ENCODE peak calls at places on chromosomes 3 and 15, in ten cellular contexts. S, O, P, A, M, D, W, C, R and E are unnamed samples.
A peak's percentile ranks its signal among the peaks of the same experiment; 100 is the strongest.

GRCh38 chr15:99486371-99487336 is 79.1 kb upstream of the MEF2A start:
- DNase-seq in S (no peak), O (no peak), P (no peak), A (peak; percentile 29), M (no peak), D (no peak), W (peak; percentile 74), C (no peak), R (no peak), E (peak; percentile 92)

GRCh38 chr3:23877324-23877980 is 39.3 kb downstream of the NKIRAS1 start:
- DNase-seq in S (no peak), O (no peak), P (no peak), A (peak; percentile 92), M (no peak), D (no peak), W (no peak), C (no peak), R (peak; percentile 87), E (peak; percentile 61)

GRCh38 chr3:121739902-121740301 is 9.6 kb downstream of the GOLGB1 start:
- DNase-seq in S (no peak), O (no peak), P (no peak), A (no peak), M (no peak), D (no peak), W (no peak), C (no peak), R (no peak), E (no peak)

GRCh38 chr3:194086251-194087075 is 49.5 kb upstream of the HES1 start:
- DNase-seq in S (no peak), O (no peak), P (no peak), A (no peak), M (no peak), D (no peak), W (no peak), C (no peak), R (no peak), E (no peak)

GRCh38 chr3:13282986-13283876 is 136.9 kb downstream of the NUP210 start:
- DNase-seq in S (no peak), O (peak; percentile 25), P (no peak), A (no peak), M (no peak), D (no peak), W (no peak), C (no peak), R (no peak), E (no peak)

GRCh38 chr3:167350245-167350862 is 29.7 kb downstream of the ZBBX start:
- DNase-seq in S (no peak), O (peak; percentile 27), P (no peak), A (no peak), M (no peak), D (no peak), W (no peak), C (no peak), R (peak; percentile 70), E (no peak)

GRCh38 chr3:59567656-59568055 is 517.8 kb upstream of the CFAP20DC start:
- DNase-seq in S (no peak), O (no peak), P (no peak), A (no peak), M (no peak), D (no peak), W (no peak), C (no peak), R (no peak), E (no peak)

GRCh38 chr3:45905755-45906154 is 19.4 kb downstream of the CCR9 start:
- DNase-seq in S (no peak), O (no peak), P (no peak), A (no peak), M (no peak), D (no peak), W (no peak), C (no peak), R (no peak), E (no peak)

GRCh38 chr15:70347766-70348558 is 250.2 kb upstream of the TLE3 start:
- DNase-seq in S (no peak), O (no peak), P (peak; percentile 32), A (no peak), M (no peak), D (no peak), W (no peak), C (no peak), R (no peak), E (no peak)

GRCh38 chr15:48790716-48791115 is 20.2 kb downstream of the CEP152 start:
- DNase-seq in S (no peak), O (no peak), P (no peak), A (no peak), M (no peak), D (no peak), W (no peak), C (no peak), R (no peak), E (no peak)

GRCh38 chr15:33296856-33297255 is 13.9 kb upstream of the RYR3 start:
- DNase-seq in S (no peak), O (no peak), P (no peak), A (no peak), M (no peak), D (no peak), W (no peak), C (no peak), R (no peak), E (no peak)

GRCh38 chr15:62637498-62637897 is 405.0 kb upstream of the TPM1 start:
- DNase-seq in S (no peak), O (no peak), P (no peak), A (no peak), M (no peak), D (no peak), W (no peak), C (no peak), R (no peak), E (no peak)

GRCh38 chr3:195150194-195151118 is 120.5 kb downstream of the XXYLT1 start:
- DNase-seq in S (no peak), O (peak; percentile 78), P (no peak), A (peak; percentile 97), M (peak; percentile 16), D (no peak), W (no peak), C (no peak), R (no peak), E (peak; percentile 66)

GRCh38 chr3:125916376-125916978 is 52.5 kb upstream of the ROPN1B start:
- DNase-seq in S (no peak), O (peak; percentile 98), P (no peak), A (peak; percentile 89), M (peak; percentile 94), D (peak; percentile 99), W (peak; percentile 99), C (no peak), R (peak; percentile 87), E (no peak)

GRCh38 chr3:167740961-167741587 is 5.6 kb downstream of the SERPINI1 start:
- DNase-seq in S (no peak), O (peak; percentile 75), P (no peak), A (no peak), M (peak; percentile 24), D (no peak), W (no peak), C (no peak), R (peak; percentile 59), E (no peak)

GRCh38 chr3:9553949-9554513 is 409 bp upstream of the LHFPL4 start:
- DNase-seq in S (no peak), O (no peak), P (no peak), A (no peak), M (no peak), D (no peak), W (no peak), C (no peak), R (no peak), E (no peak)

GRCh38 chr3:10351013-10351735 is 30.3 kb upstream of the SEC13 start:
- DNase-seq in S (no peak), O (peak; percentile 25), P (no peak), A (no peak), M (no peak), D (no peak), W (no peak), C (no peak), R (no peak), E (no peak)

GRCh38 chr3:23992051-23992628 is 47.1 kb downstream of the NR1D2 start:
- DNase-seq in S (no peak), O (no peak), P (no peak), A (no peak), M (no peak), D (no peak), W (no peak), C (no peak), R (no peak), E (no peak)

GRCh38 chr3:194137314-194138097 is 1.6 kb downstream of the HES1 start:
- DNase-seq in S (peak; percentile 18), O (peak; percentile 75), P (peak; percentile 77), A (peak; percentile 67), M (peak; percentile 24), D (no peak), W (peak; percentile 82), C (no peak), R (no peak), E (peak; percentile 73)

GRCh38 chr3:184832044-184832443 is 20.1 kb downstream of the VPS8 start:
- DNase-seq in S (no peak), O (peak; percentile 18), P (no peak), A (no peak), M (no peak), D (no peak), W (no peak), C (no peak), R (peak; percentile 19), E (no peak)

GRCh38 chr3:196193738-196194541 is 17.3 kb downstream of the ZDHHC19 start:
- DNase-seq in S (no peak), O (peak; percentile 94), P (no peak), A (peak; percentile 81), M (no peak), D (no peak), W (no peak), C (no peak), R (peak; percentile 40), E (peak; percentile 54)

GRCh38 chr3:10437272-10437994 is 68.0 kb downstream of the ATP2B2 start:
- DNase-seq in S (peak; percentile 33), O (no peak), P (peak; percentile 83), A (peak; percentile 55), M (peak; percentile 27), D (no peak), W (no peak), C (peak; percentile 53), R (no peak), E (no peak)

GRCh38 chr15:28918141-28918983 is 32.6 kb downstream of the APBA2 start:
- DNase-seq in S (no peak), O (peak; percentile 10), P (no peak), A (no peak), M (no peak), D (no peak), W (no peak), C (no peak), R (no peak), E (no peak)

GRCh38 chr3:56484096-56484495 is 15.8 kb upstream of the ERC2 start:
- DNase-seq in S (no peak), O (no peak), P (no peak), A (no peak), M (no peak), D (no peak), W (no peak), C (no peak), R (no peak), E (no peak)

GRCh38 chr3:1350885-1351284 is 258.1 kb downstream of the CNTN6 start:
- DNase-seq in S (no peak), O (no peak), P (no peak), A (no peak), M (no peak), D (no peak), W (no peak), C (no peak), R (no peak), E (no peak)

GRCh38 chr3:189947068-189947467 is 173.6 kb downstream of the P3H2 start:
- DNase-seq in S (no peak), O (no peak), P (no peak), A (no peak), M (no peak), D (no peak), W (no peak), C (no peak), R (no peak), E (no peak)

GRCh38 chr3:9902372-9903237 is at the start of gene IL17RE:
- DNase-seq in S (no peak), O (peak; percentile 31), P (peak; percentile 61), A (no peak), M (no peak), D (no peak), W (no peak), C (no peak), R (no peak), E (no peak)

GRCh38 chr3:179460260-179460659 is 9.0 kb upstream of the GNB4 start:
- DNase-seq in S (no peak), O (no peak), P (no peak), A (no peak), M (no peak), D (no peak), W (no peak), C (no peak), R (peak; percentile 51), E (no peak)